ENCODE peak calls at places on chromosomes 1 and 21, in six cellular contexts. P, F, Y, S, K and M are unnamed samples.

GRCh38 chr1:161531986-161532875 is 7.9 kb downstream of the HSPA6 start:
- DNase-seq in P (no peak), F (no peak), Y (no peak), S (no peak), K (no peak), M (no peak)

GRCh38 chr1:228445867-228446584 is 29.4 kb upstream of the TRIM17 start:
- DNase-seq in P (no peak), F (peak), Y (peak), S (no peak), K (peak), M (no peak)

GRCh38 chr21:44718571-44718970 is 7.2 kb upstream of the TSPEAR start:
- DNase-seq in P (no peak), F (no peak), Y (no peak), S (no peak), K (no peak), M (no peak)

GRCh38 chr1:7259955-7260354 is 474.7 kb downstream of the CAMTA1 start:
- DNase-seq in P (no peak), F (no peak), Y (no peak), S (no peak), K (no peak), M (no peak)

GRCh38 chr1:166330096-166330495 is 163.3 kb upstream of the FAM78B start:
- DNase-seq in P (no peak), F (no peak), Y (no peak), S (no peak), K (no peak), M (no peak)

GRCh38 chr21:44761011-44761729 is 40.5 kb downstream of the UBE2G2 start:
- DNase-seq in P (no peak), F (no peak), Y (no peak), S (no peak), K (no peak), M (no peak)

GRCh38 chr1:152884966-152885624 is 7.0 kb downstream of the SMCP start:
- DNase-seq in P (no peak), F (no peak), Y (peak), S (no peak), K (no peak), M (peak)

GRCh38 chr1:82388679-82389078 is 587.9 kb downstream of the ADGRL2 start:
- DNase-seq in P (no peak), F (no peak), Y (peak), S (no peak), K (peak), M (no peak)

GRCh38 chr1:92826792-92827191 is 5.0 kb upstream of the RPL5 start:
- DNase-seq in P (no peak), F (no peak), Y (peak), S (no peak), K (no peak), M (no peak)

GRCh38 chr1:83960669-83961277 is 38.2 kb downstream of the TTLL7 start:
- DNase-seq in P (no peak), F (no peak), Y (no peak), S (no peak), K (no peak), M (no peak)

GRCh38 chr21:34692458-34693020 is 23.7 kb downstream of the CLIC6 start:
- DNase-seq in P (no peak), F (no peak), Y (no peak), S (no peak), K (no peak), M (no peak)

GRCh38 chr1:228062812-228063211 is 19.7 kb upstream of the ARF1 start:
- DNase-seq in P (no peak), F (no peak), Y (no peak), S (no peak), K (no peak), M (peak)

GRCh38 chr1:186550832-186551231 is 89.9 kb upstream of the PDC start:
- DNase-seq in P (no peak), F (no peak), Y (no peak), S (no peak), K (no peak), M (no peak)

GRCh38 chr1:166189126-166189525 is 22.3 kb upstream of the FAM78B start:
- DNase-seq in P (no peak), F (no peak), Y (no peak), S (no peak), K (no peak), M (no peak)

GRCh38 chr21:46052703-46053651 is 44.9 kb upstream of the COL6A2 start:
- DNase-seq in P (no peak), F (no peak), Y (peak), S (no peak), K (no peak), M (peak)

GRCh38 chr1:11629184-11629583 is 25.0 kb downstream of the FBXO2 start:
- DNase-seq in P (no peak), F (no peak), Y (no peak), S (no peak), K (no peak), M (no peak)